ENCODE peak calls at places on chromosomes 1 and 21, in six cellular contexts. One of them, this sample, is unnamed.

GRCh38 chr1:88001460-88001859 is 672.8 kb downstream of the LMO4 start:
- DNase-seq in colonic mucosa: no peak
- DNase-seq in mammary epithelial cell: peak
- DNase-seq in AG04449: peak
- DNase-seq in tibial nerve: no peak
- DNase-seq in uterus: no peak
- DNase-seq in this sample: peak

GRCh38 chr1:25661043-25661807 is 44.6 kb downstream of the MAN1C1 start:
- DNase-seq in colonic mucosa: peak
- DNase-seq in mammary epithelial cell: no peak
- DNase-seq in AG04449: no peak
- DNase-seq in tibial nerve: no peak
- DNase-seq in uterus: no peak
- DNase-seq in this sample: no peak

GRCh38 chr1:9912264-9912936 is 2.3 kb upstream of the CTNNBIP1 start:
- DNase-seq in colonic mucosa: peak
- DNase-seq in mammary epithelial cell: no peak
- DNase-seq in AG04449: no peak
- DNase-seq in tibial nerve: no peak
- DNase-seq in uterus: no peak
- DNase-seq in this sample: no peak

GRCh38 chr1:35535243-35535642 is 22.0 kb downstream of the KIAA0319L start:
- DNase-seq in colonic mucosa: no peak
- DNase-seq in mammary epithelial cell: no peak
- DNase-seq in AG04449: no peak
- DNase-seq in tibial nerve: no peak
- DNase-seq in uterus: no peak
- DNase-seq in this sample: no peak

GRCh38 chr1:56715161-56715560 is 70.0 kb downstream of the PRKAA2 start:
- DNase-seq in colonic mucosa: no peak
- DNase-seq in mammary epithelial cell: peak
- DNase-seq in AG04449: peak
- DNase-seq in tibial nerve: no peak
- DNase-seq in uterus: no peak
- DNase-seq in this sample: no peak

GRCh38 chr1:25619101-25619890 is 2.7 kb downstream of the MAN1C1 start:
- DNase-seq in colonic mucosa: peak
- DNase-seq in mammary epithelial cell: no peak
- DNase-seq in AG04449: no peak
- DNase-seq in tibial nerve: no peak
- DNase-seq in uterus: peak
- DNase-seq in this sample: no peak

GRCh38 chr1:1833456-1833855 is 55.2 kb upstream of the NADK start:
- DNase-seq in colonic mucosa: no peak
- DNase-seq in mammary epithelial cell: no peak
- DNase-seq in AG04449: no peak
- DNase-seq in tibial nerve: no peak
- DNase-seq in uterus: no peak
- DNase-seq in this sample: no peak

GRCh38 chr21:38811257-38811656 is 5.5 kb downstream of the ETS2 start:
- DNase-seq in colonic mucosa: peak
- DNase-seq in mammary epithelial cell: peak
- DNase-seq in AG04449: no peak
- DNase-seq in tibial nerve: no peak
- DNase-seq in uterus: no peak
- DNase-seq in this sample: no peak

GRCh38 chr1:204286841-204287387 is 72.8 kb downstream of the PLEKHA6 start:
- DNase-seq in colonic mucosa: peak
- DNase-seq in mammary epithelial cell: peak
- DNase-seq in AG04449: no peak
- DNase-seq in tibial nerve: peak
- DNase-seq in uterus: no peak
- DNase-seq in this sample: no peak

GRCh38 chr1:164726235-164726634 is 167.3 kb downstream of the PBX1 start:
- DNase-seq in colonic mucosa: no peak
- DNase-seq in mammary epithelial cell: peak
- DNase-seq in AG04449: peak
- DNase-seq in tibial nerve: no peak
- DNase-seq in uterus: peak
- DNase-seq in this sample: no peak

GRCh38 chr21:31282095-31282709 is 61.9 kb downstream of the TIAM1 start:
- DNase-seq in colonic mucosa: no peak
- DNase-seq in mammary epithelial cell: peak
- DNase-seq in AG04449: peak
- DNase-seq in tibial nerve: peak
- DNase-seq in uterus: no peak
- DNase-seq in this sample: peak

GRCh38 chr1:236120725-236121153 is 21.6 kb upstream of the GPR137B start:
- DNase-seq in colonic mucosa: no peak
- DNase-seq in mammary epithelial cell: no peak
- DNase-seq in AG04449: no peak
- DNase-seq in tibial nerve: no peak
- DNase-seq in uterus: no peak
- DNase-seq in this sample: no peak

DNA sequence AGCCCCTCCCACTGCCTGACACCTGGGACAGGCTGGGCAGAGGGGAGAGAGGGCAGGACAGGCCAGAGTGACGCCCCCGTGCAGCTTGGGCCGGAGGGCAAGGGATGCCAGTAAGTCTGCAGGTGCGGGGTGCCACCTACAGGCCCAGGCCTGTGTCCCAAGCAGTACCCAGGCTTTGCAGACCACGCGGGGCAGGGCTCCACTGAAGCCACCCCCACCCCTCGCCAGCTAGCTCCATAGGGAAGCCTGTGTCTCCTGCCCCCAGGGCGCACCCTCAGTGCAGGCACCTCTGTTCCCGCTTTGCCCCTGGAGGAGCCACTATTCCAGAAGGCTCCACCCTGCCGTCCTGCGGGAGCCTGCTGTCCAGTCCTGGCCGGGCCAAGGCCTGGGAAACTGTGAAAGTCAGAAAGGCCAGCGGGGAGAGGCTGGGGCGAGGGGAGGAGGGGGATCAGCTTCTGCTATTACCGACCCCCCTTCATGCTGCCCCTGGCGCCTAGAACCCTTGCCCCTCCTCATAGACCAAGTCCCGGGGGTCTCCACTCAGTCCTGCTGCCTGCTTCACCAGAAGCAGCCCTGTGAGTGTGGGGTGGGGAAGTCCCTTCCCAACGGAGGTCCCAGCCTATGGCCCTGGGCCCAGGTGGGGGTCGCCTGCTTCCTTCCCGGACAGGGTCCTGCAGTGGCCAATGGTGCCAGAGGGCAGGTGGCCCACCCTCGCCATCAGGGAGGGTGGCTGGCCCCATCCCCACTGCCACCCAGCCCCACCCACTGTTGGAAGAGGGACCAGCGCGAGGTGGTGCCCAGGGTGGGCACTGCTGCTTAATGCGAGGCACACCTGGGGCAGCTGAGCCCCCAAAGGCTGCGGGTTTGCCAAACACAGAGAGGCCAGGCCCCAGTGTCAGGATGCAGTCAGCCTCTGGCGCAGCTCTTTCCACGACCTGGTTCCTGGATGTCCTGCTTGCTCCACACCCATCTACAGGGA is 54.4 kb downstream of the KCNAB2 start:
- DNase-seq in colonic mucosa: no peak
- DNase-seq in mammary epithelial cell: no peak
- DNase-seq in AG04449: no peak
- DNase-seq in tibial nerve: no peak
- DNase-seq in uterus: no peak
- DNase-seq in this sample: no peak
- TF ChIP-seq CTCF in colonic mucosa: no peak
- TF ChIP-seq CTCF in mammary epithelial cell: peak
- TF ChIP-seq CTCF in AG04449: no peak
- TF ChIP-seq CTCF in tibial nerve: no peak
- TF ChIP-seq CTCF in uterus: no peak
- TF ChIP-seq CTCF in this sample: no peak

GRCh38 chr1:235075955-235076308 is 52.7 kb downstream of the TOMM20 start:
- DNase-seq in colonic mucosa: no peak
- DNase-seq in mammary epithelial cell: no peak
- DNase-seq in AG04449: no peak
- DNase-seq in tibial nerve: no peak
- DNase-seq in uterus: no peak
- DNase-seq in this sample: no peak
- H3K4me3 ChIP-seq in colonic mucosa: no peak
- H3K4me3 ChIP-seq in mammary epithelial cell: no peak
- H3K4me3 ChIP-seq in AG04449: no peak
- H3K4me3 ChIP-seq in tibial nerve: no peak
- H3K4me3 ChIP-seq in uterus: no peak
- H3K4me3 ChIP-seq in this sample: no peak

GRCh38 chr1:151281225-151281968 is 702 bp upstream of the ZNF687 start:
- DNase-seq in colonic mucosa: peak
- DNase-seq in mammary epithelial cell: peak
- DNase-seq in AG04449: peak
- DNase-seq in tibial nerve: peak
- DNase-seq in uterus: peak
- DNase-seq in this sample: peak
- TF ChIP-seq CTCF in colonic mucosa: no peak
- TF ChIP-seq CTCF in mammary epithelial cell: peak
- TF ChIP-seq CTCF in AG04449: no peak
- TF ChIP-seq CTCF in tibial nerve: peak
- TF ChIP-seq CTCF in uterus: peak
- TF ChIP-seq CTCF in this sample: peak

DNA sequence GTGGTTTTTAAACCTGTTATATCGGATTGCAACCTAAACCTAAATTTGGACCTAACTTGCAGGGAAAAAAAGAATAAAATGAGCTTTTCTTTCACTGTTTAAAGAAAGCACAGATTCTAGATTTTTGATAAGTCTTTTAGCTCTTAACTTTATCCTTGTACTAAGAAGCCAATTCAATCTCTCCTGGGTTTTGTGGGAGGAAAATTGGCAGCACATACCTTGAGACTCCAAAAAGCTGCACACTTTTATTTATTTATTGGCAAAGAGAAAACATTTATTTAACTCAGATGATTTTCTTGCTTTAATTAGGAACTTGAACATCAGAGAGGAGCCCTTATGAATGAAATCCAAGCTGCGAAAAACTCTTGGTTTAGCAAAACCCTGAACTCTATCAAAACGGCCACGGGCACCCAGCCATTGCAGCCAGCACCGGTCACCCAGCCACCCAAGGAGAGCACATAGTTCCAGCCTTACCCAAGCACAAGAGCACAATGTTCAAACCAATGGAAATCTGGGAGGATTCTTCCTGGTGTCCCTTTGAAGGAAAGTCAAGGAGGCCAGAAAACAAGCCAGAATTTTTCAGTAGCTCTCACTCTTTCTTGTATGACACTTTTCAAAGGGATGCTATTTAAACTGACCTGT is 10.1 kb upstream of the CACYBP start:
- DNase-seq in colonic mucosa: no peak
- DNase-seq in mammary epithelial cell: no peak
- DNase-seq in AG04449: no peak
- DNase-seq in tibial nerve: peak
- DNase-seq in uterus: no peak
- DNase-seq in this sample: no peak
- H3K4me3 ChIP-seq in colonic mucosa: no peak
- H3K4me3 ChIP-seq in mammary epithelial cell: no peak
- H3K4me3 ChIP-seq in AG04449: no peak
- H3K4me3 ChIP-seq in tibial nerve: no peak
- H3K4me3 ChIP-seq in uterus: peak
- H3K4me3 ChIP-seq in this sample: no peak

GRCh38 chr1:169149555-169150286 is 43.2 kb downstream of the ATP1B1 start:
- DNase-seq in colonic mucosa: no peak
- DNase-seq in mammary epithelial cell: no peak
- DNase-seq in AG04449: no peak
- DNase-seq in tibial nerve: no peak
- DNase-seq in uterus: no peak
- DNase-seq in this sample: no peak
- TF ChIP-seq CTCF in colonic mucosa: no peak
- TF ChIP-seq CTCF in mammary epithelial cell: no peak
- TF ChIP-seq CTCF in AG04449: no peak
- TF ChIP-seq CTCF in tibial nerve: no peak
- TF ChIP-seq CTCF in uterus: no peak
- TF ChIP-seq CTCF in this sample: no peak

GRCh38 chr1:246068113-246068512 is 439.0 kb downstream of the SMYD3 start:
- DNase-seq in colonic mucosa: no peak
- DNase-seq in mammary epithelial cell: no peak
- DNase-seq in AG04449: no peak
- DNase-seq in tibial nerve: no peak
- DNase-seq in uterus: no peak
- DNase-seq in this sample: no peak

GRCh38 chr1:246068619-246069509 is 438.2 kb downstream of the SMYD3 start:
- DNase-seq in colonic mucosa: no peak
- DNase-seq in mammary epithelial cell: peak
- DNase-seq in AG04449: no peak
- DNase-seq in tibial nerve: no peak
- DNase-seq in uterus: no peak
- DNase-seq in this sample: no peak

GRCh38 chr1:246066553-246066952 is 440.5 kb downstream of the SMYD3 start:
- DNase-seq in colonic mucosa: no peak
- DNase-seq in mammary epithelial cell: no peak
- DNase-seq in AG04449: no peak
- DNase-seq in tibial nerve: no peak
- DNase-seq in uterus: no peak
- DNase-seq in this sample: no peak

GRCh38 chr1:246065592-246065991 is 441.5 kb downstream of the SMYD3 start:
- DNase-seq in colonic mucosa: no peak
- DNase-seq in mammary epithelial cell: no peak
- DNase-seq in AG04449: no peak
- DNase-seq in tibial nerve: no peak
- DNase-seq in uterus: no peak
- DNase-seq in this sample: no peak

GRCh38 chr1:246067432-246068021 is 439.6 kb downstream of the SMYD3 start:
- DNase-seq in colonic mucosa: no peak
- DNase-seq in mammary epithelial cell: no peak
- DNase-seq in AG04449: peak
- DNase-seq in tibial nerve: no peak
- DNase-seq in uterus: no peak
- DNase-seq in this sample: no peak
- H3K4me3 ChIP-seq in colonic mucosa: no peak
- H3K4me3 ChIP-seq in mammary epithelial cell: no peak
- H3K4me3 ChIP-seq in AG04449: no peak
- H3K4me3 ChIP-seq in tibial nerve: no peak
- H3K4me3 ChIP-seq in uterus: no peak
- H3K4me3 ChIP-seq in this sample: no peak

This sample was measured in kidney epithelial cell.